ENCODE peak calls at places on chromosomes 16 and 17, in ten cellular contexts. K, V, T, J, O, S, G, H, N and Q are unnamed samples.

GRCh38 chr17:27586203-27586701 is 44.7 kb upstream of the LGALS9 start:
- DNase-seq in K (no peak), V (no peak), T (peak; percentile 44), J (no peak), O (no peak), S (no peak), G (no peak), H (no peak), N (no peak), Q (no peak)

GRCh38 chr16:69833357-69833781 is 71.2 kb downstream of the WWP2 start:
- DNase-seq in K (no peak), V (no peak), T (no peak), J (no peak), O (no peak), S (no peak), G (no peak), H (no peak), N (no peak), Q (peak; percentile 27)

GRCh38 chr16:56311208-56312027 is 113.9 kb downstream of the AMFR start:
- DNase-seq in K (peak; percentile 29), V (no peak), T (peak; percentile 67), J (no peak), O (no peak), S (no peak), G (no peak), H (no peak), N (no peak), Q (no peak)

GRCh38 chr17:45127583-45128300 is 4.6 kb downstream of the PLCD3 start:
- DNase-seq in K (no peak), V (no peak), T (peak; percentile 83), J (no peak), O (peak; percentile 70), S (no peak), G (peak; percentile 55), H (peak; percentile 70), N (no peak), Q (no peak)

GRCh38 chr16:88857728-88858339 is 907 bp downstream of the TRAPPC2L start:
- DNase-seq in K (peak; percentile 93), V (peak; percentile 81), T (peak; percentile 90), J (peak; percentile 52), O (peak; percentile 80), S (peak; percentile 35), G (peak; percentile 30), H (peak; percentile 84), N (peak; percentile 17), Q (peak; percentile 16)

GRCh38 chr17:77107506-77108433 is 33.0 kb upstream of the SEC14L1 start:
- DNase-seq in K (no peak), V (no peak), T (no peak), J (peak; percentile 21), O (no peak), S (no peak), G (no peak), H (no peak), N (no peak), Q (no peak)

GRCh38 chr16:9090101-9090959 is 1.1 kb upstream of the HAPSTR1 start:
- DNase-seq in K (no peak), V (peak; percentile 60), T (peak; percentile 85), J (peak; percentile 4), O (peak; percentile 39), S (no peak), G (no peak), H (peak; percentile 59), N (no peak), Q (no peak)

GRCh38 chr17:40251576-40251975 is 32.5 kb downstream of the WIPF2 start:
- DNase-seq in K (peak; percentile 42), V (no peak), T (no peak), J (no peak), O (no peak), S (peak; percentile 72), G (no peak), H (no peak), N (peak; percentile 30), Q (peak; percentile 64)

GRCh38 chr16:89106533-89107208 is 13.0 kb downstream of the ACSF3 start:
- DNase-seq in K (no peak), V (no peak), T (no peak), J (no peak), O (no peak), S (no peak), G (no peak), H (no peak), N (no peak), Q (no peak)

GRCh38 chr16:78535098-78535497 is 435.6 kb downstream of the WWOX start:
- DNase-seq in K (no peak), V (no peak), T (no peak), J (no peak), O (no peak), S (no peak), G (no peak), H (no peak), N (no peak), Q (no peak)

DNA sequence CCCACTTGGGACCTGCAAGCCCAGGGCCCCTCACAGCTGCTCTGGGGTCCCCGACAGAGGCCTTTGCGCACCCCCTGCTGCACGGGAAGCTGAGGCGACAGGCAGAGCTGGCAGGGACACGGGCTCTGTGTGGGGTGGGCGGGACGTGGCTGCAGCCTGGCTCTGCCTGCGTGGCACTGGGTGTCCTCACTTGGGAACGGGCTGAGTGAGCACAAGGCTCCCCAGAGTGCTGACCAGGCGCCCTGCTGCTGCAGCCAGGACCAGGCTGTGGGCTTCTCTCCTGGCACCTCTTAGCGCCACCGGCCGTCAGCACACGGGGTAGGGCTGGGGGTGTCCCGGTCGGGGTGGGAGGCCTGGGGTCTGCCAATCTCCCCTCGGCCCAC is 6.6 kb downstream of the C1QTNF8 start:
- DNase-seq in K (no peak), V (no peak), T (no peak), J (no peak), O (peak; percentile 59), S (no peak), G (no peak), H (no peak), N (no peak), Q (no peak)
- H3K4me3 ChIP-seq in K (no peak overlapping the region), V (no peak overlapping the region), T (no peak overlapping the region), J (no peak overlapping the region), O (peak overlapping the region; percentile 64), S (no peak overlapping the region), G (no peak overlapping the region), H (no peak overlapping the region), N (peak overlapping the region; percentile 17), Q (peak overlapping the region; percentile 60)

GRCh38 chr16:74771656-74772315 is 2.8 kb downstream of the FA2H start:
- DNase-seq in K (no peak), V (no peak), T (no peak), J (no peak), O (no peak), S (no peak), G (no peak), H (no peak), N (no peak), Q (no peak)

GRCh38 chr16:74775255-74775654 is 635 bp upstream of the FA2H start:
- DNase-seq in K (no peak), V (no peak), T (no peak), J (no peak), O (no peak), S (no peak), G (no peak), H (no peak), N (no peak), Q (no peak)

GRCh38 chr16:74774223-74775139 is at the start of gene FA2H:
- DNase-seq in K (peak; percentile 87), V (peak; percentile 81), T (peak; percentile 96), J (peak; percentile 58), O (peak; percentile 49), S (peak; percentile 21), G (no peak), H (peak; percentile 95), N (no peak), Q (no peak)

GRCh38 chr16:74770826-74771526 is 3.6 kb downstream of the FA2H start:
- DNase-seq in K (no peak), V (no peak), T (no peak), J (no peak), O (no peak), S (no peak), G (no peak), H (no peak), N (no peak), Q (no peak)

GRCh38 chr16:74773431-74774222 is 993 bp downstream of the FA2H start:
- DNase-seq in K (no peak), V (no peak), T (no peak), J (no peak), O (no peak), S (no peak), G (no peak), H (no peak), N (no peak), Q (no peak)
- H3K4me3 ChIP-seq in K (no peak overlapping the region), V (peak overlapping the region; percentile 44), T (peak overlapping the region; percentile 82), J (no peak overlapping the region), O (peak overlapping the region; percentile 64), S (peak overlapping the region; percentile 43), G (peak overlapping the region; percentile 31), H (peak overlapping the region; percentile 36), N (no peak overlapping the region), Q (peak overlapping the region; percentile 64)

DNA sequence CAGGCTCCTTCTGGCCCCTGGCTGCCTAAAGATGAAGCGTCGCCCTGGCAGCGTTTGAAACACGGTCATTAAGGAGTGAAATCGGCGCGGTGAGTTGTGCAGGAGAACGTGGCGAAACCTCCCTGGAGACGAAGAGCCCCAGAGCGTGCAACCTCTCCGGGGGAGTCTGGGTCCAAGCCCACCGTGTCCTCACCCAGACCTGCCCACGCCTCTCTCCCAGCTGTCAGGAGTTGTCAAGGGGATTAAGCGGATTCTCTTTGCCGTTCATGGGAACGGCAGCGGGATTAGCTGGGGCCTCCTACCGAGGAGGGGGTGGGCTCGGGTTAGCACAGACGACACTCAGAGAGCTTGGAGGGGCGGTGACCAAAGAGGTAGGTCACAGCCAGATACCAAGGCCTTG is 46.7 kb downstream of the SLC7A5 start:
- DNase-seq in K (no peak), V (no peak), T (peak; percentile 90), J (no peak), O (no peak), S (no peak), G (no peak), H (peak; percentile 74), N (no peak), Q (no peak)
- H3K4me3 ChIP-seq in K (no peak overlapping the region), V (no peak overlapping the region), T (no peak overlapping the region), J (no peak overlapping the region), O (no peak overlapping the region), S (no peak overlapping the region), G (no peak overlapping the region), H (no peak overlapping the region), N (no peak overlapping the region), Q (no peak overlapping the region)

GRCh38 chr17:4332296-4332970 is 34.0 kb downstream of the UBE2G1 start:
- DNase-seq in K (no peak), V (no peak), T (peak; percentile 73), J (no peak), O (no peak), S (no peak), G (no peak), H (no peak), N (no peak), Q (no peak)

GRCh38 chr17:4333041-4333440 is 33.4 kb downstream of the UBE2G1 start:
- DNase-seq in K (no peak), V (no peak), T (no peak), J (no peak), O (no peak), S (no peak), G (no peak), H (no peak), N (no peak), Q (no peak)

GRCh38 chr17:4335185-4335584 is 31.3 kb downstream of the UBE2G1 start:
- DNase-seq in K (no peak), V (no peak), T (no peak), J (no peak), O (no peak), S (no peak), G (no peak), H (no peak), N (no peak), Q (no peak)

GRCh38 chr17:4334776-4335175 is 31.7 kb downstream of the UBE2G1 start:
- DNase-seq in K (no peak), V (no peak), T (no peak), J (no peak), O (no peak), S (no peak), G (no peak), H (no peak), N (no peak), Q (no peak)

GRCh38 chr17:4334332-4334731 is 32.1 kb downstream of the UBE2G1 start:
- DNase-seq in K (no peak), V (no peak), T (no peak), J (no peak), O (no peak), S (no peak), G (no peak), H (no peak), N (no peak), Q (no peak)
- H3K4me3 ChIP-seq in K (no peak overlapping the region), V (no peak overlapping the region), T (no peak overlapping the region), J (no peak overlapping the region), O (no peak overlapping the region), S (no peak overlapping the region), G (no peak overlapping the region), H (no peak overlapping the region), N (no peak overlapping the region), Q (no peak overlapping the region)